ENCODE peak calls at places on chromosomes 5 and 9, in five cellular contexts. One of them, this sample, is unnamed. For H3K4me1, the result is how much of the 10 kb centered on the place peaks cover.

GRCh38 chr9:124911766-124912165 is 29.1 kb downstream of the GOLGA1 start:
- DNase-seq in body of pancreas: no peak
- DNase-seq in astrocyte: no peak
- DNase-seq in suprapubic skin: no peak
- DNase-seq in cardiac muscle cell: no peak
- DNase-seq in this sample: no peak

GRCh38 chr9:113985968-113986585 is 92.0 kb downstream of the AMBP start:
- DNase-seq in body of pancreas: no peak
- DNase-seq in astrocyte: peak
- DNase-seq in suprapubic skin: no peak
- DNase-seq in cardiac muscle cell: no peak
- DNase-seq in this sample: no peak

GRCh38 chr9:132142883-132143282 is 19.0 kb upstream of the NTNG2 start:
- DNase-seq in body of pancreas: no peak
- DNase-seq in astrocyte: no peak
- DNase-seq in suprapubic skin: no peak
- DNase-seq in cardiac muscle cell: no peak
- DNase-seq in this sample: no peak

GRCh38 chr5:178141550-178141949 is 10.7 kb downstream of the RMND5B start:
- DNase-seq in body of pancreas: no peak
- DNase-seq in astrocyte: no peak
- DNase-seq in suprapubic skin: no peak
- DNase-seq in cardiac muscle cell: no peak
- DNase-seq in this sample: no peak

GRCh38 chr9:132857031-132857430 is 21.1 kb downstream of the AK8 start:
- DNase-seq in body of pancreas: peak
- DNase-seq in astrocyte: peak
- DNase-seq in suprapubic skin: no peak
- DNase-seq in cardiac muscle cell: no peak
- DNase-seq in this sample: peak

GRCh38 chr5:141779642-141780041 is 97.6 kb upstream of the ARAP3 start:
- DNase-seq in body of pancreas: no peak
- DNase-seq in astrocyte: peak
- DNase-seq in suprapubic skin: no peak
- DNase-seq in cardiac muscle cell: no peak
- DNase-seq in this sample: no peak

GRCh38 chr5:56543431-56544385 is 271.6 kb upstream of the MAP3K1 start:
- DNase-seq in body of pancreas: no peak
- DNase-seq in astrocyte: peak
- DNase-seq in suprapubic skin: no peak
- DNase-seq in cardiac muscle cell: no peak
- DNase-seq in this sample: no peak

GRCh38 chr9:129320575-129321311 is 142.7 kb upstream of the IER5L start:
- DNase-seq in body of pancreas: peak
- DNase-seq in astrocyte: peak
- DNase-seq in suprapubic skin: peak
- DNase-seq in cardiac muscle cell: peak
- DNase-seq in this sample: peak

GRCh38 chr9:122109035-122109813 is 16.1 kb upstream of the TTLL11 start:
- DNase-seq in body of pancreas: no peak
- DNase-seq in astrocyte: no peak
- DNase-seq in suprapubic skin: no peak
- DNase-seq in cardiac muscle cell: no peak
- DNase-seq in this sample: no peak

GRCh38 chr5:41240390-41240789 is 27.1 kb upstream of the C6 start:
- DNase-seq in body of pancreas: no peak
- DNase-seq in astrocyte: no peak
- DNase-seq in suprapubic skin: no peak
- DNase-seq in cardiac muscle cell: no peak
- DNase-seq in this sample: no peak

GRCh38 chr5:93716453-93716852 is 24.9 kb downstream of the POU5F2 start:
- DNase-seq in body of pancreas: no peak
- DNase-seq in astrocyte: no peak
- DNase-seq in suprapubic skin: no peak
- DNase-seq in cardiac muscle cell: no peak
- DNase-seq in this sample: no peak

GRCh38 chr9:16126042-16126441 is 573.2 kb downstream of the CCDC171 start:
- DNase-seq in body of pancreas: no peak
- DNase-seq in astrocyte: peak
- DNase-seq in suprapubic skin: no peak
- DNase-seq in cardiac muscle cell: no peak
- DNase-seq in this sample: no peak

GRCh38 chr9:34291423-34291822 is 37.6 kb downstream of the KIF24 start:
- DNase-seq in body of pancreas: no peak
- DNase-seq in astrocyte: no peak
- DNase-seq in suprapubic skin: no peak
- DNase-seq in cardiac muscle cell: no peak
- DNase-seq in this sample: no peak

GRCh38 chr5:119470851-119471451 is 18.7 kb downstream of the HSD17B4 start:
- DNase-seq in body of pancreas: no peak
- DNase-seq in astrocyte: peak
- DNase-seq in suprapubic skin: no peak
- DNase-seq in cardiac muscle cell: peak
- DNase-seq in this sample: no peak

GRCh38 chr9:129484325-129485000 is 136.4 kb downstream of the C9orf50 start:
- DNase-seq in body of pancreas: no peak
- DNase-seq in astrocyte: no peak
- DNase-seq in suprapubic skin: no peak
- DNase-seq in cardiac muscle cell: no peak
- DNase-seq in this sample: no peak

GRCh38 chr5:84301535-84301934 is 83.1 kb downstream of the EDIL3 start:
- DNase-seq in body of pancreas: no peak
- DNase-seq in astrocyte: peak
- DNase-seq in suprapubic skin: no peak
- DNase-seq in cardiac muscle cell: no peak
- DNase-seq in this sample: no peak

GRCh38 chr5:55114061-55114460 is 11.6 kb downstream of the GZMA start:
- DNase-seq in body of pancreas: no peak
- DNase-seq in astrocyte: no peak
- DNase-seq in suprapubic skin: no peak
- DNase-seq in cardiac muscle cell: no peak
- DNase-seq in this sample: no peak
- H3K4me1 ChIP-seq in body of pancreas: under half
- H3K4me1 ChIP-seq in astrocyte: under half
- H3K4me1 ChIP-seq in suprapubic skin: under half
- H3K4me1 ChIP-seq in cardiac muscle cell: under half
- H3K4me1 ChIP-seq in this sample: under half

GRCh38 chr9:135126480-135127187 is 39.2 kb downstream of the OLFM1 start:
- DNase-seq in body of pancreas: no peak
- DNase-seq in astrocyte: peak
- DNase-seq in suprapubic skin: no peak
- DNase-seq in cardiac muscle cell: no peak
- DNase-seq in this sample: peak
- H3K27ac ChIP-seq in body of pancreas: no peak
- H3K27ac ChIP-seq in astrocyte: no peak
- H3K27ac ChIP-seq in suprapubic skin: peak
- H3K27ac ChIP-seq in cardiac muscle cell: no peak
- H3K27ac ChIP-seq in this sample: no peak

GRCh38 chr9:14245901-14246525 is 67.9 kb downstream of the NFIB start:
- DNase-seq in body of pancreas: no peak
- DNase-seq in astrocyte: peak
- DNase-seq in suprapubic skin: no peak
- DNase-seq in cardiac muscle cell: no peak
- DNase-seq in this sample: no peak

GRCh38 chr9:14249527-14249926 is 64.4 kb downstream of the NFIB start:
- DNase-seq in body of pancreas: no peak
- DNase-seq in astrocyte: no peak
- DNase-seq in suprapubic skin: no peak
- DNase-seq in cardiac muscle cell: no peak
- DNase-seq in this sample: no peak

GRCh38 chr9:14247577-14247976 is 66.4 kb downstream of the NFIB start:
- DNase-seq in body of pancreas: no peak
- DNase-seq in astrocyte: no peak
- DNase-seq in suprapubic skin: no peak
- DNase-seq in cardiac muscle cell: no peak
- DNase-seq in this sample: no peak

GRCh38 chr9:14246951-14247350 is 67.0 kb downstream of the NFIB start:
- DNase-seq in body of pancreas: no peak
- DNase-seq in astrocyte: peak
- DNase-seq in suprapubic skin: no peak
- DNase-seq in cardiac muscle cell: no peak
- DNase-seq in this sample: no peak

GRCh38 chr9:14248149-14248548 is 65.8 kb downstream of the NFIB start:
- DNase-seq in body of pancreas: no peak
- DNase-seq in astrocyte: no peak
- DNase-seq in suprapubic skin: no peak
- DNase-seq in cardiac muscle cell: no peak
- DNase-seq in this sample: no peak
- H3K4me1 ChIP-seq in body of pancreas: under half
- H3K4me1 ChIP-seq in astrocyte: under half
- H3K4me1 ChIP-seq in suprapubic skin: under half
- H3K4me1 ChIP-seq in cardiac muscle cell: under half
- H3K4me1 ChIP-seq in this sample: under half

GRCh38 chr5:150901446-150901845 is 3.3 kb downstream of the ZNF300 start:
- DNase-seq in body of pancreas: no peak
- DNase-seq in astrocyte: no peak
- DNase-seq in suprapubic skin: no peak
- DNase-seq in cardiac muscle cell: no peak
- DNase-seq in this sample: no peak

GRCh38 chr5:150904479-150905311 is at the start of gene ZNF300:
- DNase-seq in body of pancreas: peak
- DNase-seq in astrocyte: peak
- DNase-seq in suprapubic skin: peak
- DNase-seq in cardiac muscle cell: peak
- DNase-seq in this sample: peak

GRCh38 chr5:150905312-150905683 is 518 bp upstream of the ZNF300 start:
- DNase-seq in body of pancreas: no peak
- DNase-seq in astrocyte: no peak
- DNase-seq in suprapubic skin: no peak
- DNase-seq in cardiac muscle cell: no peak
- DNase-seq in this sample: no peak
- H3K27ac ChIP-seq in body of pancreas: no peak
- H3K27ac ChIP-seq in astrocyte: peak
- H3K27ac ChIP-seq in suprapubic skin: no peak
- H3K27ac ChIP-seq in cardiac muscle cell: peak
- H3K27ac ChIP-seq in this sample: peak